ENCODE peak calls at places on chromosomes 2 and 18, in seven cellular contexts. X is body of pancreas; E is H7; P is stimulated activated CD4-positive, alpha-beta T cell treated with anti-CD3 and anti-CD28 coated beads, TNF-alpha, amount 100 ng/mL, for 4 hours; A is M059J; K is sigmoid colon; M is head of caudate nucleus. W is an unnamed sample.

GRCh38 chr2:162826901-162827300 is 11.7 kb downstream of the KCNH7 start:
- DNase-seq in X (no peak), E (no peak), P (no peak), A (peak; percentile 0), K (no peak), M (no peak), W (no peak)

GRCh38 chr2:128520787-128521186 is 202.1 kb upstream of the HS6ST1 start:
- DNase-seq in X (no peak), E (no peak), P (no peak), A (peak; percentile 39), K (no peak), M (no peak), W (no peak)

GRCh38 chr2:10845640-10846039 is 33.1 kb upstream of the PDIA6 start:
- DNase-seq in X (no peak), E (no peak), P (no peak), A (no peak), K (no peak), M (no peak), W (no peak)

GRCh38 chr2:2827691-2828315 is 496.7 kb upstream of the MYT1L start:
- DNase-seq in X (no peak), E (peak; percentile 7), P (no peak), A (no peak), K (no peak), M (no peak), W (peak; percentile 3)

GRCh38 chr18:50182516-50182915 is 12.4 kb downstream of the MYO5B start:
- DNase-seq in X (no peak), E (no peak), P (no peak), A (no peak), K (no peak), M (no peak), W (no peak)

GRCh38 chr18:7021994-7022840 is 95.4 kb downstream of the LAMA1 start:
- DNase-seq in X (peak; percentile 83), E (peak; percentile 69), P (no peak), A (peak; percentile 73), K (no peak), M (peak; percentile 13), W (no peak)

GRCh38 chr2:54015809-54016703 is 45.3 kb upstream of the PSME4 start:
- DNase-seq in X (no peak), E (no peak), P (no peak), A (no peak), K (peak; percentile 71), M (no peak), W (no peak)

GRCh38 chr2:148402786-148403185 is 241.8 kb upstream of the EPC2 start:
- DNase-seq in X (no peak), E (no peak), P (no peak), A (no peak), K (no peak), M (no peak), W (no peak)

GRCh38 chr2:66433945-66434678 is 813 bp upstream of the MEIS1 start:
- DNase-seq in X (peak; percentile 73), E (peak; percentile 85), P (no peak), A (peak; percentile 76), K (peak; percentile 88), M (peak; percentile 66), W (no peak)

W was measured in activated CD4-positive, alpha-beta T cell treated with anti-CD3 and anti-CD28 coated beads for 1 hour.